ENCODE peak calls at places on chromosomes 16 and 17, in seven cellular contexts. G is SK-N-SH, V is esophagus muscularis mucosa, P is K562, O is HepG2, Q is upper lobe of left lung, L is transverse colon. T is an unnamed sample. For H3K4me1, the result is how much of the 10 kb centered on the place peaks cover.

GRCh38 chr16:88484505-88485365 is 31.7 kb downstream of the ZFPM1 start:
- DNase-seq in G (no peak), V (no peak), P (no peak), O (no peak), Q (no peak), L (peak), T (no peak)

GRCh38 chr17:72657467-72658317 is 434.8 kb downstream of the SLC39A11 start:
- DNase-seq in G (no peak), V (no peak), P (no peak), O (peak), Q (no peak), L (no peak), T (no peak)

GRCh38 chr16:24075929-24076716 is 180.0 kb upstream of the CACNG3 start:
- DNase-seq in G (no peak), V (no peak), P (peak), O (no peak), Q (peak), L (no peak), T (no peak)

GRCh38 chr17:33508215-33508614 is 215.1 kb upstream of the ASIC2 start:
- DNase-seq in G (no peak), V (no peak), P (peak), O (no peak), Q (no peak), L (no peak), T (no peak)

GRCh38 chr16:81480856-81481821 is 36.5 kb downstream of the CMIP start:
- DNase-seq in G (peak), V (no peak), P (peak), O (peak), Q (peak), L (peak), T (peak)

GRCh38 chr16:84738255-84739038 is 38.6 kb downstream of the USP10 start:
- DNase-seq in G (peak), V (peak), P (peak), O (peak), Q (peak), L (peak), T (peak)

GRCh38 chr16:1706386-1707192 is 594 bp downstream of the MAPK8IP3 start:
- DNase-seq in G (peak), V (no peak), P (peak), O (no peak), Q (no peak), L (no peak), T (no peak)

GRCh38 chr16:64545769-64546168 is 576.1 kb downstream of the CDH11 start:
- DNase-seq in G (no peak), V (no peak), P (no peak), O (no peak), Q (no peak), L (no peak), T (no peak)

GRCh38 chr16:20401475-20402016 is 3.0 kb downstream of the PDILT start:
- DNase-seq in G (no peak), V (no peak), P (no peak), O (no peak), Q (no peak), L (no peak), T (no peak)

GRCh38 chr16:25033852-25034251 is 18.7 kb upstream of the ARHGAP17 start:
- DNase-seq in G (no peak), V (no peak), P (no peak), O (no peak), Q (peak), L (no peak), T (peak)

GRCh38 chr17:72119963-72120877 is 600 bp upstream of the SOX9 start:
- DNase-seq in G (peak), V (no peak), P (no peak), O (peak), Q (peak), L (peak), T (peak)

GRCh38 chr17:10668771-10669170 is 11.7 kb upstream of the MYH3 start:
- DNase-seq in G (no peak), V (no peak), P (no peak), O (no peak), Q (no peak), L (no peak), T (no peak)

GRCh38 chr16:67943619-67944503 is at the start of gene LCAT:
- DNase-seq in G (no peak), V (no peak), P (peak), O (peak), Q (no peak), L (peak), T (peak)

GRCh38 chr16:68642436-68643064 is 2.6 kb upstream of the CDH3 start:
- DNase-seq in G (peak), V (no peak), P (no peak), O (no peak), Q (peak), L (no peak), T (no peak)

GRCh38 chr17:80981062-80981902 is 10.4 kb upstream of the CHMP6 start:
- DNase-seq in G (peak), V (no peak), P (peak), O (no peak), Q (no peak), L (no peak), T (no peak)

GRCh38 chr17:82031303-82031884 is at the start of gene RAC3:
- DNase-seq in G (peak), V (no peak), P (peak), O (no peak), Q (no peak), L (no peak), T (no peak)

GRCh38 chr17:82065193-82065637 is 389 bp downstream of the DUS1L start:
- DNase-seq in G (no peak), V (no peak), P (no peak), O (no peak), Q (no peak), L (no peak), T (no peak)

GRCh38 chr16:83648347-83648746 is 159.4 kb upstream of the HSBP1 start:
- DNase-seq in G (no peak), V (no peak), P (no peak), O (no peak), Q (no peak), L (no peak), T (no peak)

GRCh38 chr17:81471804-81472456 is 40.7 kb downstream of the ACTG1 start:
- DNase-seq in G (peak), V (no peak), P (peak), O (peak), Q (no peak), L (peak), T (peak)

GRCh38 chr16:70160388-70160787 is 13.2 kb upstream of the CLEC18C start:
- DNase-seq in G (peak), V (peak), P (peak), O (no peak), Q (no peak), L (no peak), T (no peak)

GRCh38 chr17:354651-355556 is 2.3 kb upstream of the RPH3AL start:
- DNase-seq in G (no peak), V (no peak), P (no peak), O (no peak), Q (peak), L (no peak), T (no peak)

GRCh38 chr16:57639172-57639571 is 10.7 kb downstream of the ADGRG1 start:
- DNase-seq in G (peak), V (no peak), P (no peak), O (no peak), Q (no peak), L (no peak), T (no peak)

GRCh38 chr16:89050868-89051311 is 42.8 kb upstream of the ACSF3 start:
- DNase-seq in G (no peak), V (no peak), P (no peak), O (no peak), Q (no peak), L (no peak), T (no peak)

GRCh38 chr17:29911641-29912177 is 18.3 kb downstream of the SSH2 start:
- DNase-seq in G (no peak), V (no peak), P (no peak), O (no peak), Q (no peak), L (no peak), T (no peak)

GRCh38 chr16:82584553-82585152 is 42.1 kb upstream of the CDH13 start:
- DNase-seq in G (no peak), V (no peak), P (no peak), O (no peak), Q (no peak), L (no peak), T (no peak)

GRCh38 chr16:10664720-10665126 is 30.0 kb downstream of the TEKT5 start:
- DNase-seq in G (no peak), V (no peak), P (no peak), O (no peak), Q (no peak), L (no peak), T (no peak)
- H3K4me1 ChIP-seq in G (under half), V (under half), P (under half), O (under half), Q (under half), L (under half), T (under half)

DNA sequence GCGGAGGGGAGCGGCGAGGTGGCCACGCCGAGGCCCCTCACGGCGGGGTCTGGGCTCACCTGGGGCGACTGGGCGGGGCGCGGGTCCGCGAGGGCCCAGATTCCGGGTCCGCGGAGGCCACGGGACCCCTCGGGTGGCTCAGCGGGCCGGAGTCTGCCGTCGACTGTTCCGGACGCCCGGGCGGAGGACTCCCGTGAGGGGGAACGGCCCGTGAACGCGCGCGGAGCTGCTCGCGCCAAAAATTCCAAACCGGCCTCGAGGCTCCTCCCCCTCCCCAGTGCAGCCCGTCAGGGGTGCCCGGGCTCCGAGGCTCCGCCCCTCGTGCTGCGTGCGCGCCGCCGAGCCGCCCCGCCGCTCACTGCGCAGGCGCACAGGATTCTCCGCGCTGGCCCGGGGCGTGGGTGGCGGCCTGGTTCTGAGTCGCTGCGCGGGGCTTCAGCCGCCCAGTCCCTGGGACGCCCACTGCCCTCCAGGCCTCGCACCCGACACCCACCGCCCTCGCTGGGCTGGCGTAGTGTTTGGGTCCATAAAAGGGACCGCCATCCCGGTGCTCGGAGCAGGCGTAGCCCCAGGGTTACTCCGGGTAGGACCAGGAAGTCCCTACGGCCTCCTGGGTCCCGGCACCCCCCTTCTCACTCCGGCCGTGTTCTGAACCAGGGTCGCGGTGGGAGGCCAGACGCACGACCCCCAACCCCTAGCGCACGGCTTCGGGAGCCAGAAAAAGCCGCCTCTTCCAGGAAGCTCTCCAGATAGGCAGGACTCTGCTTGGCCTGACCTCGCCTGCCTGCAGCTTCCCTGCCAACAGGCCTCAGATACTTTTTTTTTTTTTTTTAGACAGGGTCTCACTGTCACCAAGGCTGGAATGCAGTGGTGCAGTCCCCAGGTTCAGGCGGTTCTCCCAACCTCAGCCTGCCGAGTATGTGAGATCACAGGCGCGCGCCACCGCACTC is at the start of gene PKMYT1:
- DNase-seq in G (peak), V (peak), P (peak), O (peak), Q (peak), L (peak), T (peak)
- TF ChIP-seq EP300 in G (no peak), V (no peak), P (no peak), O (no peak), Q (no peak), L (no peak), T (no peak)

GRCh38 chr17:5373112-5373511 is 46.4 kb downstream of the NUP88 start:
- DNase-seq in G (no peak), V (no peak), P (no peak), O (no peak), Q (no peak), L (no peak), T (no peak)
- TF ChIP-seq POLR2AphosphoS5 in G (no peak), V (no peak), P (no peak), O (no peak), Q (no peak), L (no peak), T (no peak)

DNA sequence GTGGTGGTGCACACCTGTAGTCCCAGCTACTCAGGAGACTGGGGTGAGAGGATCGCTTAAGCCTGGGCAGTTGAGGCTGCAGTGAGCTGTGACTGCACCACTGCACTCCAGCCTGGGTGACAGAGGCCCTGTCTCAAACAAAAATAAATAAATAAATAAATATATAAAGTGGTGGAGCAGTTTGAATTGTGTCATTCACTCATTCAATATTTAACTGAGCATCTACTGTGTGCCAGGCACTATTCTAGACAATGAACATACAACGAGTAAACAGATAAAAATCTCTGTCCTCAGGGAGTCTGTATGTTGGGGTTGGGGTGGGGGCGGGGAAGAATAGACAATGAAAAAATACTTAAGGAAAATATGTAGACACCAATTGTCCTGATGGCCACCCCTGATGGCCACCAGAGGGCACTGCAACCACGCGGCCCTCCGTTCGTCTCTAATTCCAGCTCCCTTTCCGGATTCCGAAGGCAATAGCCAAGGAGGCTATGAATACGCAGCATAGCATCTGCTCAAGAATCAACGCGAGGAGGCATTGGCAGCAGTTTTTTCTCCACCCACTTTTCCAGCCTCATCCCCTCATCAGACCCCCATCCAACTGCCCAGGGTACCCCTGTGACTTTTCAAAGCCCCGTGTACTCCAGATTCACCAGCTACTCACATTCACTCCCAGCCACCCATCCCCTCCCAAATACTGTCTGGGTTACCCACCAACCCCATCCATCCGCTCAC is 21.4 kb downstream of the QPRT start:
- DNase-seq in G (peak), V (no peak), P (peak), O (peak), Q (peak), L (peak), T (peak)
- H3K4me1 ChIP-seq in G (under half), V (under half), P (under half), O (under half), Q (under half), L (under half), T (under half)

GRCh38 chr16:78962457-78962929 is 638.0 kb downstream of the MAF start:
- DNase-seq in G (no peak), V (no peak), P (no peak), O (no peak), Q (no peak), L (no peak), T (no peak)
- TF ChIP-seq EP300 in G (no peak), V (no peak), P (no peak), O (no peak), Q (no peak), L (no peak), T (no peak)

GRCh38 chr17:48545539-48545938 is 630 bp upstream of the HOXB2 start:
- DNase-seq in G (no peak), V (no peak), P (no peak), O (no peak), Q (no peak), L (no peak), T (peak)

GRCh38 chr17:48545022-48545376 is at the start of gene HOXB2:
- DNase-seq in G (no peak), V (no peak), P (peak), O (no peak), Q (no peak), L (no peak), T (no peak)

GRCh38 chr17:48543854-48544355 is 1.0 kb downstream of the HOXB2 start:
- DNase-seq in G (no peak), V (no peak), P (peak), O (no peak), Q (no peak), L (no peak), T (no peak)

GRCh38 chr17:48542956-48543853 is 1.7 kb downstream of the HOXB2 start:
- DNase-seq in G (peak), V (no peak), P (no peak), O (no peak), Q (no peak), L (peak), T (peak)

DNA sequence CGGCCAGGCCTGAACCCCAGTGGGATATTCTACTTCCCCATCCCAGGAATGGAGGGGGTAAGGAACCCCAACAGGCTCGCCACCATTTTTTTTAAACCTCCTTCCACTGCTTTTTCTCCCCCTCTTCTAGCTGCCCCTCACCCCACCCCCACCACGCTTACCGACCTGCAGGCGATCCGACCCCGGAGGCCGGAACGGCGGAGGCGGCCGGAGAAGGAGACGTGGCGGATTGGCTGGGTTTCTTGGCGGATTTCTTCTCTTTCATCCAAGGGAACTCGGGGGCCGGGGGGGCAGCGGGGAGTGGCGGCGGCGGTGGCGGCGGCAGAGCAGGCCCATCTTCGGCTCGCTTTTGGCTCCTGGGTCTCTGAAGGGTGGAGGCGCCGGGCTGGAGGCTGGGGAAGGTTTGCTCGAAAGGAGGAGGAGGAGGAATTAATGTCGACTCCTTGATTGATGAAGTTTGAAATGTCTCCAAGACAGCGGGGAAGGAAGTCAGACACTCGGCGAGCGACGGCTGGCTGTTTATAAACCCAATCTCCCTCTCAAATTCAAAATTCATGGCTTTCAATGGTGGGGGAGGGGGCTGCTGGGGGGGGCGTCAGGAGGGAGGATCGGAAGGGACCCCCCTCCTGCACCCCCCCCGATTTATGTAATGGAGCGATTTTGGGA is 420 bp downstream of the HOXB2 start:
- DNase-seq in G (no peak), V (peak), P (peak), O (no peak), Q (no peak), L (peak), T (peak)
- TF ChIP-seq POLR2AphosphoS5 in G (no peak), V (peak), P (no peak), O (no peak), Q (peak), L (peak), T (peak)

GRCh38 chr17:40559954-40560591 is 5.2 kb downstream of the CCR7 start:
- DNase-seq in G (peak), V (peak), P (peak), O (peak), Q (peak), L (peak), T (peak)

GRCh38 chr17:40561871-40562611 is 3.2 kb downstream of the CCR7 start:
- DNase-seq in G (no peak), V (peak), P (no peak), O (no peak), Q (no peak), L (no peak), T (no peak)

GRCh38 chr17:40561294-40561870 is 3.9 kb downstream of the CCR7 start:
- DNase-seq in G (no peak), V (peak), P (no peak), O (no peak), Q (no peak), L (no peak), T (no peak)

GRCh38 chr17:40559016-40559853 is 6.0 kb downstream of the CCR7 start:
- DNase-seq in G (no peak), V (peak), P (no peak), O (no peak), Q (no peak), L (no peak), T (no peak)

GRCh38 chr17:40560592-40561293 is 4.5 kb downstream of the CCR7 start:
- DNase-seq in G (no peak), V (peak), P (peak), O (no peak), Q (no peak), L (no peak), T (no peak)
- H3K4me1 ChIP-seq in G (under half), V (under half), P (under half), O (half or more), Q (under half), L (under half), T (under half)

GRCh38 chr16:78099372-78100161 is at the start of gene WWOX:
- DNase-seq in G (peak), V (peak), P (peak), O (peak), Q (peak), L (peak), T (peak)
- TF ChIP-seq EP300 in G (no peak), V (no peak), P (no peak), O (peak), Q (no peak), L (no peak), T (no peak)

GRCh38 chr17:77746901-77747620 is 211.4 kb upstream of the TNRC6C start:
- DNase-seq in G (no peak), V (no peak), P (no peak), O (no peak), Q (peak), L (no peak), T (peak)
- TF ChIP-seq POLR2AphosphoS5 in G (no peak), V (no peak), P (no peak), O (no peak), Q (no peak), L (no peak), T (no peak)

DNA sequence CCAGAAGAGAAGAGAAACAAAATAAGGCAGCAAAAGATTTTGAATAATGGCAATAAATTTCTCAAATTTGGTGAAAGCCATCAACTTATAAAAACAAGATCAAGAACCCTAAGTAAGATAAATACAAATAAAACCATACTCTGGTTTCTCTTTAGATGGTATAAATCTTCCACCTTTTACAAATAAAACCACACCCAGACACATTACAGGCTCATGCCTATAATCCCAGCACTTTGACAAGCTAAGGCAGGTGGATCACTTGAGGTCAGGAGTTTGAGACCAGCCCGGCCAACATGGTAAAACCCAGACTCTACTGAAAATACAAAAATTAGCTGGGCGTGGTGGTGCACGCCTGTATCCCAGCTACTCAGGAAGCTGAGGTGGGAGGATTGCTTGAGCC is 43.8 kb downstream of the TTLL6 start:
- DNase-seq in G (no peak), V (no peak), P (no peak), O (no peak), Q (no peak), L (no peak), T (peak)
- H3K4me1 ChIP-seq in G (under half), V (under half), P (under half), O (under half), Q (under half), L (under half), T (under half)